ENCODE peak calls at places on chromosomes 12 and 14, in ten cellular contexts. H, F, S, I, O, Y, Z, D, G and W are unnamed samples.

GRCh38 chr12:121794532-121795028 is 1.1 kb upstream of the RHOF start:
- DNase-seq in H (no peak), F (no peak), S (no peak), I (peak; percentile 67), O (no peak), Y (peak; percentile 76), Z (no peak), D (peak; percentile 45), G (no peak), W (no peak)

GRCh38 chr14:32354716-32355115 is 25.6 kb downstream of the AKAP6 start:
- DNase-seq in H (no peak), F (no peak), S (no peak), I (peak; percentile 13), O (no peak), Y (no peak), Z (no peak), D (peak; percentile 23), G (no peak), W (no peak)

GRCh38 chr12:124224535-124225110 is 70.3 kb upstream of the RFLNA start:
- DNase-seq in H (no peak), F (no peak), S (no peak), I (no peak), O (no peak), Y (no peak), Z (no peak), D (no peak), G (no peak), W (no peak)

GRCh38 chr14:105866841-105867321 is 340.5 kb downstream of the TMEM121 start:
- DNase-seq in H (no peak), F (no peak), S (no peak), I (peak; percentile 6), O (no peak), Y (peak; percentile 3), Z (no peak), D (peak; percentile 8), G (no peak), W (no peak)

GRCh38 chr14:65134651-65135579 is 32.6 kb upstream of the MAX start:
- DNase-seq in H (no peak), F (no peak), S (no peak), I (no peak), O (peak; percentile 5), Y (no peak), Z (no peak), D (no peak), G (no peak), W (no peak)

GRCh38 chr14:21440857-21441256 is 15.1 kb downstream of the CHD8 start:
- DNase-seq in H (no peak), F (no peak), S (no peak), I (no peak), O (no peak), Y (no peak), Z (no peak), D (no peak), G (no peak), W (no peak)

GRCh38 chr14:23530360-23531055 is 21.1 kb downstream of the ZFHX2 start:
- DNase-seq in H (no peak), F (no peak), S (no peak), I (no peak), O (no peak), Y (no peak), Z (no peak), D (no peak), G (no peak), W (no peak)

GRCh38 chr12:42979746-42980145 is 390.2 kb upstream of the PRICKLE1 start:
- DNase-seq in H (no peak), F (no peak), S (no peak), I (no peak), O (no peak), Y (no peak), Z (no peak), D (no peak), G (no peak), W (no peak)

GRCh38 chr12:45050751-45051489 is at the start of gene DBX2:
- DNase-seq in H (peak; percentile 72), F (no peak), S (no peak), I (no peak), O (peak; percentile 0), Y (no peak), Z (peak; percentile 29), D (no peak), G (peak; percentile 19), W (no peak)

GRCh38 chr12:26471560-26471959 is 276.2 kb downstream of the SSPN start:
- DNase-seq in H (no peak), F (no peak), S (peak; percentile 78), I (peak; percentile 18), O (peak; percentile 75), Y (no peak), Z (no peak), D (no peak), G (no peak), W (peak; percentile 71)

GRCh38 chr12:62785941-62786559 is 148.9 kb downstream of the PPM1H start:
- DNase-seq in H (no peak), F (no peak), S (no peak), I (no peak), O (peak; percentile 94), Y (no peak), Z (no peak), D (peak; percentile 73), G (no peak), W (no peak)

GRCh38 chr12:52695039-52695438 is 8.3 kb downstream of the KRT77 start:
- DNase-seq in H (no peak), F (no peak), S (no peak), I (no peak), O (no peak), Y (no peak), Z (no peak), D (no peak), G (no peak), W (no peak)

GRCh38 chr14:102525213-102526143 is 15.9 kb upstream of the ANKRD9 start:
- DNase-seq in H (no peak), F (peak; percentile 28), S (peak; percentile 63), I (no peak), O (peak; percentile 72), Y (no peak), Z (no peak), D (no peak), G (no peak), W (no peak)

GRCh38 chr14:64591809-64592208 is 42.0 kb downstream of the PPP1R36 start:
- DNase-seq in H (no peak), F (no peak), S (no peak), I (no peak), O (no peak), Y (no peak), Z (no peak), D (no peak), G (no peak), W (no peak)

GRCh38 chr14:95255487-95255886 is 64.2 kb downstream of the CLMN start:
- DNase-seq in H (peak; percentile 78), F (peak; percentile 38), S (peak; percentile 76), I (peak; percentile 70), O (peak; percentile 32), Y (no peak), Z (peak; percentile 86), D (peak; percentile 58), G (peak; percentile 58), W (peak; percentile 70)

GRCh38 chr14:59844414-59844813 is 26.2 kb downstream of the RTN1 start:
- DNase-seq in H (no peak), F (no peak), S (no peak), I (no peak), O (no peak), Y (no peak), Z (no peak), D (no peak), G (no peak), W (no peak)

GRCh38 chr14:89909586-89909985 is 44.9 kb downstream of the EFCAB11 start:
- DNase-seq in H (no peak), F (no peak), S (no peak), I (no peak), O (no peak), Y (no peak), Z (no peak), D (no peak), G (no peak), W (no peak)

GRCh38 chr14:93804654-93805053 is 16.4 kb upstream of the PRIMA1 start:
- DNase-seq in H (no peak), F (no peak), S (no peak), I (no peak), O (no peak), Y (no peak), Z (no peak), D (no peak), G (no peak), W (no peak)
- TF ChIP-seq CTCF in H (peak; percentile 50), F (no peak), S (peak; percentile 60), I (no peak), O (no peak), Y (no peak), Z (no peak), D (no peak), G (peak; percentile 26), W (no peak)

GRCh38 chr12:1544991-1545700 is 49.2 kb downstream of the FBXL14 start:
- DNase-seq in H (no peak), F (no peak), S (peak; percentile 30), I (no peak), O (peak; percentile 67), Y (no peak), Z (no peak), D (no peak), G (no peak), W (no peak)
- TF ChIP-seq CTCF in H (no peak), F (no peak), S (peak; percentile 74), I (no peak), O (peak; percentile 42), Y (no peak), Z (peak; percentile 28), D (no peak), G (peak; percentile 35), W (no peak)

DNA sequence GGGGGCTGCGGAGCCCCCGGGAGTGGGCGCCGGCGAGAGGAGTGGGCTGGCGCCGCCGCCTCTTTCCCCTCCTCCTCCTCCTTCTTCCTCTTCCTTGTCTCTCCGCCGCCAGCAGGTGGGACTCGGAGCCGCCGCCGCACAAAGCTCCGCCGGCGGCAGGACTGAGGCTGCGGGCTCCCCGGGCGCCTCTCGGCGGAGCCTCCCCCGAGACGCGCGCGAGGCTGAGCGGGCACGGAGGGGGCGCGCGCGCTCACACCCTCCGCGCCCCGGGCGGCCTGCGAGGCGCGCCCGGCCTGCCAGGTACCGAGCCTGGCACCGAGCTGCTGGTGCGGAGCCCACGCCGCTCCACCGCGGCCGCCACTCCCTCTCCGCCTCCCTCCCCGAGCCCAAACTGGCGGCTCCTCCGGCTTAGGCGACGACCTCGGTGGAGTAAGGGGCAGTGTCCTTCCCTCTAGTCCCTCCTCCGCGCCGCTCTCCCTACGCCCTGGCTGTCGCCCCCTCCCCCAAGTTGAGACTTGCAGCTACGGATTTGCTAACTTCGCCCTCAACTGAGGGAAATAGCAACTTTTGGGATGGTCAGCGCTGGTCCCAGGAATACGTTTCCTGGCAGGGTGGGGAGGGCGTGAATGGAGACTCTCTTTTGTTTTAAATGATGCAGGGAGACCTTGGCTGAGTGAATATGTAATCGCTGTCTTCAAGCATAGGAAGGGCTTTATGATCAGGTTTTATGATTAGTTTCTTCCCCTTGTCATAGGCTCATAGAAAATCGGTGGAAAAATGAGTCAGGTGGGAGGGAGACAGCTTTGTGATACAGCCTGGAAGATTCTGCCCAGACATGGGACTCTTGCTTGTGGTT is 199.5 kb upstream of the CAND1 start:
- DNase-seq in H (peak; percentile 87), F (peak; percentile 68), S (peak; percentile 55), I (peak; percentile 43), O (no peak), Y (peak; percentile 44), Z (peak; percentile 62), D (no peak), G (peak; percentile 57), W (peak; percentile 22)
- TF ChIP-seq CTCF in H (peak; percentile 11), F (no peak), S (no peak), I (no peak), O (peak; percentile 14), Y (no peak), Z (no peak), D (no peak), G (peak; percentile 32), W (no peak)

GRCh38 chr12:46386360-46386867 is 13.8 kb upstream of the SLC38A2 start:
- DNase-seq in H (no peak), F (no peak), S (no peak), I (no peak), O (peak; percentile 98), Y (no peak), Z (no peak), D (no peak), G (no peak), W (no peak)
- TF ChIP-seq CTCF in H (no peak), F (no peak), S (no peak), I (no peak), O (no peak), Y (no peak), Z (no peak), D (no peak), G (no peak), W (no peak)